ENCODE peak calls at places on chromosomes 7 and 10, in four cellular contexts. R is IMR-90, K is mesothelial cell of epicardium, Y is brain microvascular endothelial cell. S is an unnamed sample.

GRCh38 chr7:64618785-64619456 is 47.0 kb upstream of the ZNF107 start:
- DNase-seq in R (peak; percentile 60), Y (peak; percentile 47), K (no peak), S (peak; percentile 41)

GRCh38 chr10:44828515-44829142 is 82.5 kb upstream of the TMEM72 start:
- DNase-seq in Y (no peak), K (no peak), R (peak; percentile 54), S (no peak)

GRCh38 chr10:131142446-131143380 is 168.8 kb downstream of the TCERG1L start:
- DNase-seq in Y (no peak), R (no peak), K (no peak), S (peak; percentile 10)

GRCh38 chr10:24428410-24428782 is 219.5 kb downstream of the KIAA1217 start:
- DNase-seq in Y (peak; percentile 80), R (peak; percentile 70), K (no peak), S (no peak)

GRCh38 chr7:158584392-158584791 is 3.2 kb downstream of the PTPRN2 start:
- DNase-seq in K (no peak), R (no peak), Y (no peak), S (no peak)

GRCh38 chr7:51234609-51235308 is 81.8 kb downstream of the COBL start:
- DNase-seq in Y (no peak), K (no peak), R (no peak), S (no peak)

GRCh38 chr10:125152646-125153368 is 7.6 kb downstream of the CTBP2 start:
- DNase-seq in K (no peak), Y (no peak), R (no peak), S (no peak)

GRCh38 chr10:11687779-11688447 is 54.3 kb upstream of the ECHDC3 start:
- DNase-seq in K (no peak), Y (no peak), R (no peak), S (no peak)

GRCh38 chr10:68366600-68366999 is 33.9 kb upstream of the PBLD start:
- DNase-seq in Y (no peak), R (no peak), K (no peak), S (no peak)

GRCh38 chr10:24952146-24952700 is at the start of gene PRTFDC1:
- DNase-seq in Y (no peak), K (peak; percentile 68), R (no peak), S (no peak)

GRCh38 chr7:129264534-129264933 is 39.7 kb downstream of the AHCYL2 start:
- DNase-seq in Y (no peak), R (no peak), K (no peak), S (no peak)

GRCh38 chr10:22615101-22615500 is 99.3 kb downstream of the PIP4K2A start:
- DNase-seq in Y (no peak), K (no peak), R (no peak), S (no peak)

GRCh38 chr7:155490697-155491628 is 33.0 kb downstream of the EN2 start:
- DNase-seq in R (no peak), K (no peak), Y (no peak), S (no peak)

GRCh38 chr10:42769653-42770052 is 12.9 kb upstream of the BMS1 start:
- DNase-seq in K (no peak), R (no peak), Y (no peak), S (no peak)

GRCh38 chr7:138000081-138000701 is 1.7 kb downstream of the CREB3L2 start:
- DNase-seq in R (peak; percentile 98), K (no peak), Y (peak; percentile 98), S (no peak)

GRCh38 chr10:31083765-31084184 is 52.1 kb upstream of the ZNF438 start:
- DNase-seq in Y (peak; percentile 33), R (peak; percentile 39), K (no peak), S (no peak)

GRCh38 chr10:124293641-124294449 is 124.9 kb downstream of the OAT start:
- DNase-seq in K (no peak), Y (no peak), R (no peak), S (no peak)

GRCh38 chr10:100006241-100006886 is 3.4 kb downstream of the DNMBP start:
- DNase-seq in R (peak; percentile 97), K (no peak), Y (peak; percentile 93), S (no peak)

GRCh38 chr10:96073722-96074121 is 30.3 kb downstream of the CCNJ start:
- DNase-seq in K (no peak), R (peak; percentile 85), Y (peak; percentile 93), S (no peak)

GRCh38 chr10:107894521-107894920 is 730.0 kb upstream of the SORCS1 start:
- DNase-seq in Y (no peak), K (no peak), R (no peak), S (no peak)

GRCh38 chr10:87870154-87870553 is 6.7 kb downstream of the PTEN start:
- DNase-seq in Y (no peak), K (no peak), R (no peak), S (no peak)

GRCh38 chr7:55018361-55019328 is at the start of gene EGFR:
- DNase-seq in R (peak; percentile 80), Y (peak; percentile 75), K (peak; percentile 68), S (no peak)

GRCh38 chr10:31619410-31620095 is 300.5 kb downstream of the ZEB1 start:
- DNase-seq in R (no peak), Y (no peak), K (no peak), S (no peak)

GRCh38 chr10:60728056-60728455 is 50.2 kb upstream of the CDK1 start:
- DNase-seq in R (no peak), Y (no peak), K (no peak), S (no peak)

GRCh38 chr7:87152897-87153641 is 816 bp downstream of the DMTF1 start:
- DNase-seq in R (peak; percentile 17), Y (no peak), K (peak; percentile 51), S (no peak)

GRCh38 chr10:114532226-114532625 is 125.8 kb downstream of the ABLIM1 start:
- DNase-seq in R (no peak), Y (no peak), K (no peak), S (no peak)

GRCh38 chr7:55192718-55193117 is 172.4 kb upstream of the LANCL2 start:
- DNase-seq in R (peak; percentile 88), Y (peak; percentile 71), K (no peak), S (no peak)

GRCh38 chr10:102644646-102645387 is 538 bp downstream of the TRIM8 start:
- DNase-seq in R (peak; percentile 68), K (peak; percentile 80), Y (peak; percentile 43), S (peak; percentile 43)

GRCh38 chr10:72567884-72568283 is 58.0 kb downstream of the MICU1 start:
- DNase-seq in K (no peak), Y (no peak), R (no peak), S (no peak)

GRCh38 chr7:40268836-40269235 is 134.0 kb downstream of the SUGCT start:
- DNase-seq in K (no peak), Y (no peak), R (no peak), S (no peak)

GRCh38 chr7:100686201-100686821 is 7.7 kb downstream of the GIGYF1 start:
- DNase-seq in K (no peak), Y (no peak), R (no peak), S (no peak)

GRCh38 chr10:22927163-22927562 is 690 bp upstream of the ARMC3 start:
- DNase-seq in R (no peak), Y (no peak), K (no peak), S (no peak)

S was measured in NCI-H1930.